ENCODE peak calls at places on chromosomes 12 and 14, in four cellular contexts. P, S, A and U are unnamed samples.

GRCh38 chr12:129331356-129332085 is 478.2 kb downstream of the GLT1D1 start:
- DNase-seq in P (no peak), S (no peak), A (no peak), U (no peak)

GRCh38 chr14:102479107-102479506 is 30.5 kb downstream of the ANKRD9 start:
- DNase-seq in P (no peak), S (no peak), A (no peak), U (no peak)

GRCh38 chr12:125081427-125081826 is 16.2 kb downstream of the AACS start:
- DNase-seq in P (no peak), S (no peak), A (peak), U (no peak)

GRCh38 chr14:60508707-60509437 is at the start of gene SIX6:
- DNase-seq in P (no peak), S (no peak), A (peak), U (no peak)

GRCh38 chr12:91562476-91562875 is 379.9 kb upstream of the DCN start:
- DNase-seq in P (no peak), S (no peak), A (no peak), U (no peak)

GRCh38 chr12:121579190-121579791 is 1.5 kb downstream of the KDM2B start:
- DNase-seq in P (peak), S (no peak), A (no peak), U (peak)

GRCh38 chr12:47813491-47814196 is 6.1 kb downstream of the HDAC7 start:
- DNase-seq in P (peak), S (no peak), A (no peak), U (no peak)

GRCh38 chr12:25276199-25276937 is 25.6 kb upstream of the KRAS start:
- DNase-seq in P (no peak), S (peak), A (peak), U (peak)

GRCh38 chr12:12070674-12071661 is at the start of gene BCL2L14:
- DNase-seq in P (peak), S (no peak), A (no peak), U (no peak)